ENCODE peak calls at places on chromosome 17, in five cellular contexts. E, G, X, O and K are unnamed samples.

GRCh38 chr17:410674-411401 is 58.2 kb upstream of the RPH3AL start:
- DNase-seq in X (peak), O (peak), G (no peak), E (peak), K (peak)

GRCh38 chr17:40109471-40109824 is 9.1 kb upstream of the NR1D1 start:
- DNase-seq in O (no peak), E (peak), X (no peak), G (no peak), K (no peak)

GRCh38 chr17:19708431-19709175 is 7.8 kb downstream of the SLC47A2 start:
- DNase-seq in O (no peak), X (no peak), E (no peak), G (no peak), K (no peak)

GRCh38 chr17:66549312-66549705 is 246.9 kb downstream of the PRKCA start:
- DNase-seq in G (no peak), E (no peak), O (peak), X (no peak), K (no peak)

GRCh38 chr17:80816241-80817103 is 175.2 kb upstream of the CHMP6 start:
- DNase-seq in X (no peak), O (no peak), E (no peak), G (no peak), K (no peak)

GRCh38 chr17:56926270-56926669 is 12.4 kb upstream of the TRIM25 start:
- DNase-seq in O (no peak), G (no peak), E (no peak), X (no peak), K (no peak)

GRCh38 chr17:67746704-67747571 is 29.2 kb downstream of the NOL11 start:
- DNase-seq in G (no peak), O (no peak), X (no peak), E (no peak), K (no peak)

GRCh38 chr17:57898487-57899311 is 48.9 kb upstream of the MRPS23 start:
- DNase-seq in E (no peak), G (peak), O (peak), X (no peak), K (peak)

GRCh38 chr17:1492249-1493206 is at the start of gene MYO1C:
- DNase-seq in G (no peak), E (no peak), O (no peak), X (no peak), K (no peak)